ENCODE peak calls at places on chromosomes 2 and 18, in eight cellular contexts. One of them, this sample, is unnamed.

GRCh38 chr2:7707723-7708122 is 790.5 kb downstream of the RNF144A start:
- DNase-seq in EL: peak
- DNase-seq in smooth muscle cell of the brain vasculature: no peak
- DNase-seq in germinal center: no peak
- DNase-seq in NCI-H748 treated with DMSO at 0.1 percent for 48 hours: no peak
- DNase-seq in stimulated activated CD8-positive, alpha-beta memory T cell treated with anti-CD3 and anti-CD28 coated beads, Interleukin-15, amount 100 ng/mL, for 24 hours: no peak
- DNase-seq in activated CD8-positive, alpha-beta memory T cell treated with anti-CD3 and anti-CD28 coated beads for 48 hours: no peak
- DNase-seq in T-helper 9 cell: no peak
- DNase-seq in this sample: no peak

GRCh38 chr2:190357596-190357995 is 14.2 kb downstream of the INPP1 start:
- DNase-seq in stimulated activated CD8-positive, alpha-beta memory T cell treated with anti-CD3 and anti-CD28 coated beads, Interleukin-15, amount 100 ng/mL, for 24 hours: no peak
- DNase-seq in germinal center: no peak
- DNase-seq in activated CD8-positive, alpha-beta memory T cell treated with anti-CD3 and anti-CD28 coated beads for 48 hours: no peak
- DNase-seq in NCI-H748 treated with DMSO at 0.1 percent for 48 hours: no peak
- DNase-seq in EL: no peak
- DNase-seq in smooth muscle cell of the brain vasculature: no peak
- DNase-seq in T-helper 9 cell: no peak
- DNase-seq in this sample: no peak

GRCh38 chr2:224101820-224102630 is 62.9 kb upstream of the SERPINE2 start:
- DNase-seq in stimulated activated CD8-positive, alpha-beta memory T cell treated with anti-CD3 and anti-CD28 coated beads, Interleukin-15, amount 100 ng/mL, for 24 hours: no peak
- DNase-seq in smooth muscle cell of the brain vasculature: peak
- DNase-seq in EL: peak
- DNase-seq in germinal center: no peak
- DNase-seq in NCI-H748 treated with DMSO at 0.1 percent for 48 hours: no peak
- DNase-seq in T-helper 9 cell: no peak
- DNase-seq in activated CD8-positive, alpha-beta memory T cell treated with anti-CD3 and anti-CD28 coated beads for 48 hours: no peak
- DNase-seq in this sample: no peak

GRCh38 chr18:68520406-68521075 is 194.4 kb downstream of the TMX3 start:
- DNase-seq in stimulated activated CD8-positive, alpha-beta memory T cell treated with anti-CD3 and anti-CD28 coated beads, Interleukin-15, amount 100 ng/mL, for 24 hours: no peak
- DNase-seq in NCI-H748 treated with DMSO at 0.1 percent for 48 hours: no peak
- DNase-seq in smooth muscle cell of the brain vasculature: no peak
- DNase-seq in germinal center: no peak
- DNase-seq in T-helper 9 cell: no peak
- DNase-seq in activated CD8-positive, alpha-beta memory T cell treated with anti-CD3 and anti-CD28 coated beads for 48 hours: no peak
- DNase-seq in EL: peak
- DNase-seq in this sample: no peak

GRCh38 chr2:111048856-111049551 is 71.7 kb upstream of the BCL2L11 start:
- DNase-seq in EL: no peak
- DNase-seq in activated CD8-positive, alpha-beta memory T cell treated with anti-CD3 and anti-CD28 coated beads for 48 hours: no peak
- DNase-seq in stimulated activated CD8-positive, alpha-beta memory T cell treated with anti-CD3 and anti-CD28 coated beads, Interleukin-15, amount 100 ng/mL, for 24 hours: no peak
- DNase-seq in NCI-H748 treated with DMSO at 0.1 percent for 48 hours: no peak
- DNase-seq in T-helper 9 cell: no peak
- DNase-seq in smooth muscle cell of the brain vasculature: no peak
- DNase-seq in germinal center: no peak
- DNase-seq in this sample: peak

GRCh38 chr2:12440731-12441130 is 276.0 kb upstream of the TRIB2 start:
- DNase-seq in germinal center: no peak
- DNase-seq in NCI-H748 treated with DMSO at 0.1 percent for 48 hours: no peak
- DNase-seq in activated CD8-positive, alpha-beta memory T cell treated with anti-CD3 and anti-CD28 coated beads for 48 hours: no peak
- DNase-seq in smooth muscle cell of the brain vasculature: no peak
- DNase-seq in EL: no peak
- DNase-seq in stimulated activated CD8-positive, alpha-beta memory T cell treated with anti-CD3 and anti-CD28 coated beads, Interleukin-15, amount 100 ng/mL, for 24 hours: no peak
- DNase-seq in T-helper 9 cell: no peak
- DNase-seq in this sample: no peak

GRCh38 chr2:160427629-160428424 is 65.8 kb downstream of the RBMS1 start:
- DNase-seq in activated CD8-positive, alpha-beta memory T cell treated with anti-CD3 and anti-CD28 coated beads for 48 hours: no peak
- DNase-seq in stimulated activated CD8-positive, alpha-beta memory T cell treated with anti-CD3 and anti-CD28 coated beads, Interleukin-15, amount 100 ng/mL, for 24 hours: no peak
- DNase-seq in smooth muscle cell of the brain vasculature: no peak
- DNase-seq in T-helper 9 cell: peak
- DNase-seq in EL: peak
- DNase-seq in NCI-H748 treated with DMSO at 0.1 percent for 48 hours: no peak
- DNase-seq in germinal center: peak
- DNase-seq in this sample: no peak

GRCh38 chr2:64644240-64645013 is 9.3 kb downstream of the SERTAD2 start:
- DNase-seq in smooth muscle cell of the brain vasculature: peak
- DNase-seq in EL: peak
- DNase-seq in stimulated activated CD8-positive, alpha-beta memory T cell treated with anti-CD3 and anti-CD28 coated beads, Interleukin-15, amount 100 ng/mL, for 24 hours: no peak
- DNase-seq in NCI-H748 treated with DMSO at 0.1 percent for 48 hours: peak
- DNase-seq in T-helper 9 cell: no peak
- DNase-seq in germinal center: peak
- DNase-seq in activated CD8-positive, alpha-beta memory T cell treated with anti-CD3 and anti-CD28 coated beads for 48 hours: no peak
- DNase-seq in this sample: peak

GRCh38 chr18:10020176-10020575 is 106.4 kb downstream of the VAPA start:
- DNase-seq in EL: peak
- DNase-seq in NCI-H748 treated with DMSO at 0.1 percent for 48 hours: peak
- DNase-seq in activated CD8-positive, alpha-beta memory T cell treated with anti-CD3 and anti-CD28 coated beads for 48 hours: no peak
- DNase-seq in germinal center: no peak
- DNase-seq in smooth muscle cell of the brain vasculature: no peak
- DNase-seq in stimulated activated CD8-positive, alpha-beta memory T cell treated with anti-CD3 and anti-CD28 coated beads, Interleukin-15, amount 100 ng/mL, for 24 hours: no peak
- DNase-seq in T-helper 9 cell: no peak
- DNase-seq in this sample: peak

GRCh38 chr2:120650022-120650644 is 85.5 kb upstream of the GLI2 start:
- DNase-seq in activated CD8-positive, alpha-beta memory T cell treated with anti-CD3 and anti-CD28 coated beads for 48 hours: no peak
- DNase-seq in EL: no peak
- DNase-seq in T-helper 9 cell: no peak
- DNase-seq in germinal center: no peak
- DNase-seq in smooth muscle cell of the brain vasculature: no peak
- DNase-seq in stimulated activated CD8-positive, alpha-beta memory T cell treated with anti-CD3 and anti-CD28 coated beads, Interleukin-15, amount 100 ng/mL, for 24 hours: no peak
- DNase-seq in NCI-H748 treated with DMSO at 0.1 percent for 48 hours: no peak
- DNase-seq in this sample: no peak

GRCh38 chr18:1585881-1586488 is 681.3 kb downstream of the ADCYAP1 start:
- DNase-seq in NCI-H748 treated with DMSO at 0.1 percent for 48 hours: peak
- DNase-seq in T-helper 9 cell: no peak
- DNase-seq in activated CD8-positive, alpha-beta memory T cell treated with anti-CD3 and anti-CD28 coated beads for 48 hours: no peak
- DNase-seq in EL: peak
- DNase-seq in stimulated activated CD8-positive, alpha-beta memory T cell treated with anti-CD3 and anti-CD28 coated beads, Interleukin-15, amount 100 ng/mL, for 24 hours: no peak
- DNase-seq in smooth muscle cell of the brain vasculature: no peak
- DNase-seq in germinal center: peak
- DNase-seq in this sample: no peak

GRCh38 chr18:40431071-40431998 is 1523.7 kb upstream of the PIK3C3 start:
- DNase-seq in EL: no peak
- DNase-seq in NCI-H748 treated with DMSO at 0.1 percent for 48 hours: no peak
- DNase-seq in stimulated activated CD8-positive, alpha-beta memory T cell treated with anti-CD3 and anti-CD28 coated beads, Interleukin-15, amount 100 ng/mL, for 24 hours: no peak
- DNase-seq in T-helper 9 cell: no peak
- DNase-seq in smooth muscle cell of the brain vasculature: no peak
- DNase-seq in activated CD8-positive, alpha-beta memory T cell treated with anti-CD3 and anti-CD28 coated beads for 48 hours: no peak
- DNase-seq in germinal center: no peak
- DNase-seq in this sample: no peak

GRCh38 chr2:216023055-216023648 is 9.8 kb upstream of the MREG start:
- DNase-seq in T-helper 9 cell: peak
- DNase-seq in stimulated activated CD8-positive, alpha-beta memory T cell treated with anti-CD3 and anti-CD28 coated beads, Interleukin-15, amount 100 ng/mL, for 24 hours: no peak
- DNase-seq in germinal center: peak
- DNase-seq in NCI-H748 treated with DMSO at 0.1 percent for 48 hours: peak
- DNase-seq in smooth muscle cell of the brain vasculature: peak
- DNase-seq in activated CD8-positive, alpha-beta memory T cell treated with anti-CD3 and anti-CD28 coated beads for 48 hours: no peak
- DNase-seq in EL: peak
- DNase-seq in this sample: no peak

GRCh38 chr2:239238839-239239606 is 161.8 kb downstream of the HDAC4 start:
- DNase-seq in T-helper 9 cell: no peak
- DNase-seq in smooth muscle cell of the brain vasculature: no peak
- DNase-seq in EL: no peak
- DNase-seq in NCI-H748 treated with DMSO at 0.1 percent for 48 hours: no peak
- DNase-seq in activated CD8-positive, alpha-beta memory T cell treated with anti-CD3 and anti-CD28 coated beads for 48 hours: no peak
- DNase-seq in germinal center: no peak
- DNase-seq in stimulated activated CD8-positive, alpha-beta memory T cell treated with anti-CD3 and anti-CD28 coated beads, Interleukin-15, amount 100 ng/mL, for 24 hours: no peak
- DNase-seq in this sample: peak

GRCh38 chr2:32064021-32064678 is 794 bp downstream of the SPAST start:
- DNase-seq in NCI-H748 treated with DMSO at 0.1 percent for 48 hours: peak
- DNase-seq in stimulated activated CD8-positive, alpha-beta memory T cell treated with anti-CD3 and anti-CD28 coated beads, Interleukin-15, amount 100 ng/mL, for 24 hours: no peak
- DNase-seq in germinal center: no peak
- DNase-seq in EL: peak
- DNase-seq in activated CD8-positive, alpha-beta memory T cell treated with anti-CD3 and anti-CD28 coated beads for 48 hours: no peak
- DNase-seq in smooth muscle cell of the brain vasculature: no peak
- DNase-seq in T-helper 9 cell: no peak
- DNase-seq in this sample: no peak

GRCh38 chr2:167626301-167626700 is 621.1 kb downstream of the STK39 start:
- DNase-seq in T-helper 9 cell: no peak
- DNase-seq in stimulated activated CD8-positive, alpha-beta memory T cell treated with anti-CD3 and anti-CD28 coated beads, Interleukin-15, amount 100 ng/mL, for 24 hours: no peak
- DNase-seq in NCI-H748 treated with DMSO at 0.1 percent for 48 hours: no peak
- DNase-seq in EL: no peak
- DNase-seq in activated CD8-positive, alpha-beta memory T cell treated with anti-CD3 and anti-CD28 coated beads for 48 hours: no peak
- DNase-seq in germinal center: no peak
- DNase-seq in smooth muscle cell of the brain vasculature: no peak
- DNase-seq in this sample: no peak

GRCh38 chr2:86488561-86489250 is 47.5 kb downstream of the KDM3A start:
- DNase-seq in EL: no peak
- DNase-seq in germinal center: no peak
- DNase-seq in smooth muscle cell of the brain vasculature: no peak
- DNase-seq in activated CD8-positive, alpha-beta memory T cell treated with anti-CD3 and anti-CD28 coated beads for 48 hours: no peak
- DNase-seq in T-helper 9 cell: no peak
- DNase-seq in stimulated activated CD8-positive, alpha-beta memory T cell treated with anti-CD3 and anti-CD28 coated beads, Interleukin-15, amount 100 ng/mL, for 24 hours: no peak
- DNase-seq in NCI-H748 treated with DMSO at 0.1 percent for 48 hours: no peak
- DNase-seq in this sample: no peak

GRCh38 chr2:17620280-17620679 is 79.8 kb downstream of the VSNL1 start:
- DNase-seq in T-helper 9 cell: no peak
- DNase-seq in germinal center: no peak
- DNase-seq in smooth muscle cell of the brain vasculature: no peak
- DNase-seq in EL: peak
- DNase-seq in NCI-H748 treated with DMSO at 0.1 percent for 48 hours: no peak
- DNase-seq in activated CD8-positive, alpha-beta memory T cell treated with anti-CD3 and anti-CD28 coated beads for 48 hours: no peak
- DNase-seq in stimulated activated CD8-positive, alpha-beta memory T cell treated with anti-CD3 and anti-CD28 coated beads, Interleukin-15, amount 100 ng/mL, for 24 hours: no peak
- DNase-seq in this sample: no peak

GRCh38 chr2:111698089-111698488 is 185.9 kb downstream of the ANAPC1 start:
- DNase-seq in stimulated activated CD8-positive, alpha-beta memory T cell treated with anti-CD3 and anti-CD28 coated beads, Interleukin-15, amount 100 ng/mL, for 24 hours: no peak
- DNase-seq in T-helper 9 cell: no peak
- DNase-seq in smooth muscle cell of the brain vasculature: no peak
- DNase-seq in germinal center: no peak
- DNase-seq in activated CD8-positive, alpha-beta memory T cell treated with anti-CD3 and anti-CD28 coated beads for 48 hours: no peak
- DNase-seq in EL: no peak
- DNase-seq in NCI-H748 treated with DMSO at 0.1 percent for 48 hours: no peak
- DNase-seq in this sample: no peak

GRCh38 chr2:20536619-20537422 is 89.9 kb downstream of the RHOB start:
- DNase-seq in smooth muscle cell of the brain vasculature: no peak
- DNase-seq in activated CD8-positive, alpha-beta memory T cell treated with anti-CD3 and anti-CD28 coated beads for 48 hours: no peak
- DNase-seq in NCI-H748 treated with DMSO at 0.1 percent for 48 hours: no peak
- DNase-seq in germinal center: no peak
- DNase-seq in EL: no peak
- DNase-seq in T-helper 9 cell: no peak
- DNase-seq in stimulated activated CD8-positive, alpha-beta memory T cell treated with anti-CD3 and anti-CD28 coated beads, Interleukin-15, amount 100 ng/mL, for 24 hours: no peak
- DNase-seq in this sample: no peak

GRCh38 chr2:210034087-210034683 is 31.7 kb downstream of the RPE start:
- DNase-seq in activated CD8-positive, alpha-beta memory T cell treated with anti-CD3 and anti-CD28 coated beads for 48 hours: no peak
- DNase-seq in T-helper 9 cell: no peak
- DNase-seq in germinal center: no peak
- DNase-seq in smooth muscle cell of the brain vasculature: no peak
- DNase-seq in NCI-H748 treated with DMSO at 0.1 percent for 48 hours: no peak
- DNase-seq in stimulated activated CD8-positive, alpha-beta memory T cell treated with anti-CD3 and anti-CD28 coated beads, Interleukin-15, amount 100 ng/mL, for 24 hours: no peak
- DNase-seq in EL: no peak
- DNase-seq in this sample: no peak

GRCh38 chr2:187403568-187404260 is 44.3 kb downstream of the CALCRL start:
- DNase-seq in stimulated activated CD8-positive, alpha-beta memory T cell treated with anti-CD3 and anti-CD28 coated beads, Interleukin-15, amount 100 ng/mL, for 24 hours: no peak
- DNase-seq in smooth muscle cell of the brain vasculature: no peak
- DNase-seq in germinal center: no peak
- DNase-seq in activated CD8-positive, alpha-beta memory T cell treated with anti-CD3 and anti-CD28 coated beads for 48 hours: no peak
- DNase-seq in EL: no peak
- DNase-seq in T-helper 9 cell: no peak
- DNase-seq in NCI-H748 treated with DMSO at 0.1 percent for 48 hours: no peak
- DNase-seq in this sample: no peak

GRCh38 chr2:197615033-197615652 is 60.2 kb downstream of the RFTN2 start:
- DNase-seq in smooth muscle cell of the brain vasculature: no peak
- DNase-seq in T-helper 9 cell: no peak
- DNase-seq in EL: no peak
- DNase-seq in germinal center: no peak
- DNase-seq in stimulated activated CD8-positive, alpha-beta memory T cell treated with anti-CD3 and anti-CD28 coated beads, Interleukin-15, amount 100 ng/mL, for 24 hours: no peak
- DNase-seq in NCI-H748 treated with DMSO at 0.1 percent for 48 hours: peak
- DNase-seq in activated CD8-positive, alpha-beta memory T cell treated with anti-CD3 and anti-CD28 coated beads for 48 hours: no peak
- DNase-seq in this sample: no peak

GRCh38 chr2:228690681-228691080 is 509.2 kb upstream of the SPHKAP start:
- DNase-seq in NCI-H748 treated with DMSO at 0.1 percent for 48 hours: no peak
- DNase-seq in T-helper 9 cell: no peak
- DNase-seq in EL: no peak
- DNase-seq in germinal center: no peak
- DNase-seq in stimulated activated CD8-positive, alpha-beta memory T cell treated with anti-CD3 and anti-CD28 coated beads, Interleukin-15, amount 100 ng/mL, for 24 hours: no peak
- DNase-seq in smooth muscle cell of the brain vasculature: no peak
- DNase-seq in activated CD8-positive, alpha-beta memory T cell treated with anti-CD3 and anti-CD28 coated beads for 48 hours: no peak
- DNase-seq in this sample: no peak

GRCh38 chr2:69190743-69191425 is 177.9 kb downstream of the ANTXR1 start:
- DNase-seq in germinal center: no peak
- DNase-seq in activated CD8-positive, alpha-beta memory T cell treated with anti-CD3 and anti-CD28 coated beads for 48 hours: no peak
- DNase-seq in stimulated activated CD8-positive, alpha-beta memory T cell treated with anti-CD3 and anti-CD28 coated beads, Interleukin-15, amount 100 ng/mL, for 24 hours: no peak
- DNase-seq in NCI-H748 treated with DMSO at 0.1 percent for 48 hours: no peak
- DNase-seq in smooth muscle cell of the brain vasculature: no peak
- DNase-seq in EL: no peak
- DNase-seq in T-helper 9 cell: no peak
- DNase-seq in this sample: no peak

GRCh38 chr2:68500649-68501048 is 33.3 kb downstream of the APLF start:
- DNase-seq in EL: no peak
- DNase-seq in germinal center: no peak
- DNase-seq in activated CD8-positive, alpha-beta memory T cell treated with anti-CD3 and anti-CD28 coated beads for 48 hours: no peak
- DNase-seq in T-helper 9 cell: no peak
- DNase-seq in NCI-H748 treated with DMSO at 0.1 percent for 48 hours: no peak
- DNase-seq in smooth muscle cell of the brain vasculature: no peak
- DNase-seq in stimulated activated CD8-positive, alpha-beta memory T cell treated with anti-CD3 and anti-CD28 coated beads, Interleukin-15, amount 100 ng/mL, for 24 hours: no peak
- DNase-seq in this sample: no peak

GRCh38 chr2:218000137-218000536 is 2.7 kb downstream of the TNS1 start:
- DNase-seq in T-helper 9 cell: no peak
- DNase-seq in activated CD8-positive, alpha-beta memory T cell treated with anti-CD3 and anti-CD28 coated beads for 48 hours: no peak
- DNase-seq in stimulated activated CD8-positive, alpha-beta memory T cell treated with anti-CD3 and anti-CD28 coated beads, Interleukin-15, amount 100 ng/mL, for 24 hours: no peak
- DNase-seq in smooth muscle cell of the brain vasculature: no peak
- DNase-seq in germinal center: no peak
- DNase-seq in NCI-H748 treated with DMSO at 0.1 percent for 48 hours: no peak
- DNase-seq in EL: peak
- DNase-seq in this sample: no peak

GRCh38 chr2:45582522-45582921 is 28.5 kb downstream of the SRBD1 start:
- DNase-seq in NCI-H748 treated with DMSO at 0.1 percent for 48 hours: no peak
- DNase-seq in EL: no peak
- DNase-seq in smooth muscle cell of the brain vasculature: no peak
- DNase-seq in activated CD8-positive, alpha-beta memory T cell treated with anti-CD3 and anti-CD28 coated beads for 48 hours: no peak
- DNase-seq in germinal center: no peak
- DNase-seq in stimulated activated CD8-positive, alpha-beta memory T cell treated with anti-CD3 and anti-CD28 coated beads, Interleukin-15, amount 100 ng/mL, for 24 hours: no peak
- DNase-seq in T-helper 9 cell: no peak
- DNase-seq in this sample: no peak

GRCh38 chr18:48735070-48735676 is 196.3 kb downstream of the CTIF start:
- DNase-seq in EL: peak
- DNase-seq in activated CD8-positive, alpha-beta memory T cell treated with anti-CD3 and anti-CD28 coated beads for 48 hours: no peak
- DNase-seq in T-helper 9 cell: no peak
- DNase-seq in germinal center: no peak
- DNase-seq in smooth muscle cell of the brain vasculature: no peak
- DNase-seq in NCI-H748 treated with DMSO at 0.1 percent for 48 hours: no peak
- DNase-seq in stimulated activated CD8-positive, alpha-beta memory T cell treated with anti-CD3 and anti-CD28 coated beads, Interleukin-15, amount 100 ng/mL, for 24 hours: no peak
- DNase-seq in this sample: no peak

GRCh38 chr2:113686537-113686936 is 59.5 kb downstream of the RABL2A start:
- DNase-seq in EL: no peak
- DNase-seq in T-helper 9 cell: no peak
- DNase-seq in stimulated activated CD8-positive, alpha-beta memory T cell treated with anti-CD3 and anti-CD28 coated beads, Interleukin-15, amount 100 ng/mL, for 24 hours: no peak
- DNase-seq in smooth muscle cell of the brain vasculature: no peak
- DNase-seq in activated CD8-positive, alpha-beta memory T cell treated with anti-CD3 and anti-CD28 coated beads for 48 hours: no peak
- DNase-seq in germinal center: no peak
- DNase-seq in NCI-H748 treated with DMSO at 0.1 percent for 48 hours: no peak
- DNase-seq in this sample: no peak

GRCh38 chr2:127652786-127653357 is 6.9 kb downstream of the GPR17 start:
- DNase-seq in EL: no peak
- DNase-seq in T-helper 9 cell: no peak
- DNase-seq in germinal center: no peak
- DNase-seq in stimulated activated CD8-positive, alpha-beta memory T cell treated with anti-CD3 and anti-CD28 coated beads, Interleukin-15, amount 100 ng/mL, for 24 hours: no peak
- DNase-seq in NCI-H748 treated with DMSO at 0.1 percent for 48 hours: no peak
- DNase-seq in smooth muscle cell of the brain vasculature: no peak
- DNase-seq in activated CD8-positive, alpha-beta memory T cell treated with anti-CD3 and anti-CD28 coated beads for 48 hours: no peak
- DNase-seq in this sample: no peak

GRCh38 chr2:23824777-23825212 is 102.1 kb downstream of the ATAD2B start:
- DNase-seq in T-helper 9 cell: no peak
- DNase-seq in stimulated activated CD8-positive, alpha-beta memory T cell treated with anti-CD3 and anti-CD28 coated beads, Interleukin-15, amount 100 ng/mL, for 24 hours: no peak
- DNase-seq in NCI-H748 treated with DMSO at 0.1 percent for 48 hours: peak
- DNase-seq in germinal center: peak
- DNase-seq in activated CD8-positive, alpha-beta memory T cell treated with anti-CD3 and anti-CD28 coated beads for 48 hours: no peak
- DNase-seq in EL: peak
- DNase-seq in smooth muscle cell of the brain vasculature: peak
- DNase-seq in this sample: no peak

GRCh38 chr18:31454066-31454708 is 6.6 kb downstream of the DSG3 start:
- DNase-seq in NCI-H748 treated with DMSO at 0.1 percent for 48 hours: no peak
- DNase-seq in stimulated activated CD8-positive, alpha-beta memory T cell treated with anti-CD3 and anti-CD28 coated beads, Interleukin-15, amount 100 ng/mL, for 24 hours: no peak
- DNase-seq in germinal center: no peak
- DNase-seq in activated CD8-positive, alpha-beta memory T cell treated with anti-CD3 and anti-CD28 coated beads for 48 hours: no peak
- DNase-seq in T-helper 9 cell: no peak
- DNase-seq in EL: no peak
- DNase-seq in smooth muscle cell of the brain vasculature: peak
- DNase-seq in this sample: no peak

GRCh38 chr2:10765461-10765860 is 44.0 kb downstream of the ATP6V1C2 start:
- DNase-seq in activated CD8-positive, alpha-beta memory T cell treated with anti-CD3 and anti-CD28 coated beads for 48 hours: no peak
- DNase-seq in EL: no peak
- DNase-seq in T-helper 9 cell: no peak
- DNase-seq in smooth muscle cell of the brain vasculature: no peak
- DNase-seq in NCI-H748 treated with DMSO at 0.1 percent for 48 hours: no peak
- DNase-seq in germinal center: no peak
- DNase-seq in stimulated activated CD8-positive, alpha-beta memory T cell treated with anti-CD3 and anti-CD28 coated beads, Interleukin-15, amount 100 ng/mL, for 24 hours: no peak
- DNase-seq in this sample: no peak